ENCODE peak calls at places on chromosomes 12 and 14, in seven cellular contexts. J is dorsolateral prefrontal cortex; U is HFF-Myc; O is NCI-H748 treated with DMSO at 0.1 percent for 48 hours; I is NCI-H1048; N is activated naive CD4-positive, alpha-beta T cell; L is cardiac fibroblast. Z is an unnamed sample.

GRCh38 chr12:43942379-43942778 is 106.5 kb downstream of the TMEM117 start:
- DNase-seq in O (no peak), I (no peak), L (no peak), N (no peak), J (no peak), U (no peak), Z (no peak)

GRCh38 chr14:101604935-101605767 is 43.9 kb downstream of the DIO3 start:
- DNase-seq in N (no peak), I (no peak), O (no peak), U (no peak), L (no peak), J (no peak), Z (no peak)

GRCh38 chr14:104827173-104828055 is 26.5 kb downstream of the ZBTB42 start:
- DNase-seq in J (no peak), N (peak), L (peak), O (peak), U (no peak), I (no peak), Z (no peak)

GRCh38 chr14:105323663-105324062 is 9.1 kb downstream of the PACS2 start:
- DNase-seq in J (no peak), U (no peak), N (no peak), I (no peak), L (no peak), O (no peak), Z (no peak)

GRCh38 chr12:4943067-4943937 is 33.6 kb downstream of the KCNA1 start:
- DNase-seq in J (no peak), N (no peak), U (no peak), I (no peak), O (no peak), L (no peak), Z (no peak)

GRCh38 chr12:55742719-55743130 is at the start of gene GDF11:
- DNase-seq in N (peak), L (peak), I (peak), U (no peak), O (peak), J (peak), Z (no peak)

GRCh38 chr12:15662303-15662980 is 126.7 kb downstream of the EPS8 start:
- DNase-seq in L (peak), N (no peak), I (no peak), U (peak), O (no peak), J (no peak), Z (no peak)

GRCh38 chr12:121789233-121789781 is 4.2 kb downstream of the RHOF start:
- DNase-seq in J (no peak), I (no peak), L (no peak), U (no peak), O (no peak), N (peak), Z (no peak)

GRCh38 chr12:111942557-111942956 is 70.4 kb downstream of the TMEM116 start:
- DNase-seq in J (no peak), N (no peak), O (no peak), L (peak), I (no peak), U (peak), Z (no peak)

GRCh38 chr14:75254901-75255300 is 23.7 kb upstream of the FOS start:
- DNase-seq in J (no peak), N (no peak), U (no peak), L (no peak), I (no peak), O (no peak), Z (no peak)

GRCh38 chr12:122420471-122421262 is 1.8 kb downstream of the CLIP1 start:
- DNase-seq in U (no peak), L (no peak), I (no peak), J (no peak), O (no peak), N (no peak), Z (no peak)

GRCh38 chr12:19846561-19846960 is 407.3 kb downstream of the AEBP2 start:
- DNase-seq in J (no peak), L (peak), O (no peak), I (no peak), U (no peak), N (no peak), Z (no peak)

GRCh38 chr12:13179159-13180074 is 17.1 kb upstream of the EMP1 start:
- DNase-seq in O (no peak), N (peak), I (no peak), U (no peak), L (peak), J (peak), Z (no peak)

GRCh38 chr14:52263190-52263589 is 4.3 kb upstream of the PTGDR start:
- DNase-seq in L (no peak), O (no peak), N (no peak), J (no peak), U (no peak), I (no peak), Z (no peak)